ENCODE peak calls at places on chromosomes 6 and 20, in nine cellular contexts. M is A549, D is epithelial cell of esophagus, R is foreskin fibroblast, T is mesothelial cell of epicardium, K is lower leg skin, I is NB4, Q is GM13977, N is colonic mucosa. U is an unnamed sample.

GRCh38 chr6:44855562-44856494 is 468.3 kb downstream of the CDC5L start:
- DNase-seq in M (no peak), D (no peak), R (peak; percentile 52), T (no peak), K (no peak), I (peak; percentile 10), Q (no peak), N (no peak), U (no peak)

GRCh38 chr6:45654673-45655072 is 276.9 kb upstream of the SUPT3H start:
- DNase-seq in M (no peak), D (no peak), R (peak; percentile 43), T (no peak), K (no peak), I (no peak), Q (no peak), N (no peak), U (no peak)

GRCh38 chr6:29964553-29964903 is 22.2 kb downstream of the HLA-A start:
- DNase-seq in M (no peak), D (no peak), R (no peak), T (no peak), K (no peak), I (no peak), Q (no peak), N (no peak), U (no peak)

GRCh38 chr20:36847009-36847709 is 28.8 kb upstream of the TLDC2 start:
- DNase-seq in M (no peak), D (peak; percentile 95), R (peak; percentile 94), T (no peak), K (peak; percentile 79), I (no peak), Q (no peak), N (no peak), U (peak; percentile 32)

GRCh38 chr6:89139509-89140346 is 6.1 kb upstream of the PM20D2 start:
- DNase-seq in M (no peak), D (peak; percentile 35), R (peak; percentile 63), T (no peak), K (no peak), I (no peak), Q (no peak), N (no peak), U (no peak)

GRCh38 chr6:12725263-12725662 is 8.7 kb downstream of the PHACTR1 start:
- DNase-seq in M (no peak), D (no peak), R (no peak), T (no peak), K (no peak), I (no peak), Q (no peak), N (no peak), U (no peak)

GRCh38 chr6:29232725-29233124 is 62.0 kb downstream of the OR2J2 start:
- DNase-seq in M (no peak), D (no peak), R (no peak), T (no peak), K (no peak), I (no peak), Q (no peak), N (no peak), U (no peak)

GRCh38 chr6:131782764-131783163 is 25.1 kb upstream of the ENPP1 start:
- DNase-seq in M (no peak), D (peak; percentile 36), R (peak; percentile 23), T (no peak), K (no peak), I (no peak), Q (no peak), N (peak; percentile 29), U (peak; percentile 43)

GRCh38 chr20:6588296-6588695 is 179.2 kb upstream of the BMP2 start:
- DNase-seq in M (no peak), D (peak; percentile 43), R (peak; percentile 80), T (peak; percentile 25), K (no peak), I (no peak), Q (no peak), N (peak; percentile 22), U (no peak)

GRCh38 chr6:17281100-17281496 is at the start of gene RBM24:
- DNase-seq in M (no peak), D (peak; percentile 77), R (peak; percentile 87), T (peak; percentile 34), K (peak; percentile 38), I (no peak), Q (peak; percentile 40), N (peak; percentile 86), U (peak; percentile 76)

GRCh38 chr6:153625089-153625488 is 414.0 kb upstream of the OPRM1 start:
- DNase-seq in M (no peak), D (no peak), R (peak; percentile 2), T (peak; percentile 54), K (no peak), I (no peak), Q (no peak), N (no peak), U (no peak)

GRCh38 chr6:41372526-41373366 is 37.3 kb downstream of the NCR2 start:
- DNase-seq in M (no peak), D (no peak), R (peak; percentile 12), T (no peak), K (no peak), I (no peak), Q (peak; percentile 44), N (no peak), U (no peak)

GRCh38 chr6:80607814-80608391 is 501.4 kb downstream of the BCKDHB start:
- DNase-seq in M (no peak), D (peak; percentile 86), R (peak; percentile 81), T (no peak), K (peak; percentile 26), I (peak; percentile 58), Q (no peak), N (no peak), U (no peak)

DNA sequence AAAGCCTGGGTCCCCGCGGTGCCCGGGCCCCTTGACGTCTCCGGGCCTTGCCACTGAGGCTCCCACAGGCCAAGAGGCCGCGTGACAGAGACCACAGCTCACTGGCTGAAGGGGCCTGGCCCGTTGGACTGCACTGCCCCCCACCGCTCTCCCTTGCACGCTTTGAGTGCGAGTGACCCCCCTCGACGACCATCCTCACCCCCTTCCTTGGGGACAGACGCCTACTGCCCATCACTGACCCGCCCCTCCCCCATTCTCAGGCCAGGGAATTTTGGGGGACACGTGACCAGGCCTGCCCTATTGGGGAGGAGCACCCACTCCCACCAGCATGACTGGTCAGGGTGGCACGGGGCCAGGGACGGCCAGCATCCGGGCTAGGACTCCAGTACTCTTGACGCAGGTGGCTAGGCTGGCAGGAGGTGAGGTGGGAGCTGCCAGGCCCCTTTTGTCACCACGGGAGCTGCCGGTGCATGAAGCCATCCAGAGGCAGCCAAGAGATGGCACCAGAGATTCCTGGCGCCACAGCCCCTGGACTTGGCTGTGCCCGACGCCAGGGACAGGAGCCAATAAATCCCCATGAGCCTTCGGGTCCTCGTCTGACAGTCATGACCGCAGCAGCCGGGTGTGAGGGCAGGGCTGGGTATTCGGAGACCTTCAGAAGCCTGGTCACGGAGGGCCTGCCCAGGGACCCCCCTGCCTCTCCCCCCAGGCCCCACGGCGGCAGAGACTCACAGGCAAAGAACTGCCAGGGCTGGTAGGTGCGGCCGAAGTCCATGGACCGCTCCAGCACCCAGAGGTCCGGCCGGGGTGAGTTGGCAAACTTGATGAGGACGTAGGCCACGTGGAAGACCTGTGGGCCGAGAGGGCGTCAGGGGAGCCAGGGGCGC is 14.5 kb downstream of the LAMA5 start:
- DNase-seq in M (peak; percentile 66), D (peak; percentile 54), R (no peak), T (no peak), K (no peak), I (no peak), Q (no peak), N (no peak), U (no peak)
- TF ChIP-seq CTCF in M (peak; percentile 38), D (peak; percentile 40), R (no peak), T (no peak), K (no peak), I (no peak), Q (no peak), N (no peak), U (no peak)

DNA sequence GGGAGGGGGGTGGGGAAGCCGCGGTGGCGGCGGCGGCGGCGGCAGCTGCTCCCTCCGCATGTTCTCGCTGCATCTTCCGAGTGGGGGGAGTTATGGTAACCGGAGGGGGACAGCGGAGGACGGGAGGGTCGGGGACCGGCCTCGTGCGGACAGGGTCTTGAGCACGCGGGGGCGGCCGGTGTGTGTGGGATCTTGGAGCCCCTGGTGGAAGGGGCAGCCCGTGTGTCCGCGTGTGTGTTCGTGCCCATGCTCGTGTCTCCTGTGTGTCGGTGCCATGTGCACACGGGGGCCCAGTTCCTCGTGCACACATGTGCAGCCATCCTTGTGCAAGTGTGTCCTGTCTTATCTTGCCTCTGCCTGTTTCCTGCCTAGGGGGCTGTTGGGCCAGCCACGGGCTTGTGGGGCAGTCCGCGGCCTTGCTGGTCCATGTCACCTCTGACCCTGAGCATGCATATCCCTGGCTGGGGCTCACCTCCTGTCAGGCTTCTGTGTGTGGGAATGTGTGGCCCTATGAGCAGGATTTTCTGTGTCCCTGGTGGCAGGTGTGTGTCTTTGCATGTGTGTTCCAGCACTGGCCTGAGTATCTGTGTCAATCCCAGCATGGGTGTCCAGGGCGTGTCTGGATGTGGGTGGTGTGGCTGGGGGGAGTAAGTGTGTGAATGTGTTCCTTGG is 8.5 kb downstream of the SYNGAP1 start:
- DNase-seq in M (peak; percentile 83), D (peak; percentile 70), R (peak; percentile 58), T (no peak), K (no peak), I (peak; percentile 73), Q (peak; percentile 66), N (peak; percentile 47), U (peak; percentile 63)
- TF ChIP-seq CTCF in M (no peak), D (peak; percentile 66), R (peak; percentile 22), T (peak; percentile 49), K (no peak), I (peak; percentile 47), Q (no peak), N (no peak), U (peak; percentile 64)

DNA sequence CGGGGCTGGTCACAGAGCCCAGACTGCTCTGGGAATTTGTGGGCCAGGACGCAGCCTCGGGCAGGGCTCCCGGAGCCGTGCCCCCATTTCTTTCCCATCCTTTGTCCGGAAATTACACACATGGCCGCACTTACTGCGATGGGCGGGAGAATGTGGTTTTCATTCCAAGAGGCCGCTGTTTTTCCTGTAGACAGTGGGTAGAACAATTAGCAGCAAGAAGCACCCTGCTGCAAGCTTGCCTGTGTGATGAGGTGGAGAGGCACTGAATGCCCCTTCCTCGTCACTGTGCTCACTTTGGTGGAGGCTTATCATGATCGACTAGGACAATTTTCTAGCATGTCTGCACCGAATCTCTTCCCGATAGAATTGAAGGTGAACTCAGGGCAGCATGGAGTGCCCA is 102.8 kb downstream of the DACT2 start:
- DNase-seq in M (no peak), D (no peak), R (no peak), T (no peak), K (no peak), I (no peak), Q (no peak), N (no peak), U (no peak)
- TF ChIP-seq CTCF in M (no peak), D (no peak), R (no peak), T (no peak), K (no peak), I (no peak), Q (no peak), N (no peak), U (no peak)

DNA sequence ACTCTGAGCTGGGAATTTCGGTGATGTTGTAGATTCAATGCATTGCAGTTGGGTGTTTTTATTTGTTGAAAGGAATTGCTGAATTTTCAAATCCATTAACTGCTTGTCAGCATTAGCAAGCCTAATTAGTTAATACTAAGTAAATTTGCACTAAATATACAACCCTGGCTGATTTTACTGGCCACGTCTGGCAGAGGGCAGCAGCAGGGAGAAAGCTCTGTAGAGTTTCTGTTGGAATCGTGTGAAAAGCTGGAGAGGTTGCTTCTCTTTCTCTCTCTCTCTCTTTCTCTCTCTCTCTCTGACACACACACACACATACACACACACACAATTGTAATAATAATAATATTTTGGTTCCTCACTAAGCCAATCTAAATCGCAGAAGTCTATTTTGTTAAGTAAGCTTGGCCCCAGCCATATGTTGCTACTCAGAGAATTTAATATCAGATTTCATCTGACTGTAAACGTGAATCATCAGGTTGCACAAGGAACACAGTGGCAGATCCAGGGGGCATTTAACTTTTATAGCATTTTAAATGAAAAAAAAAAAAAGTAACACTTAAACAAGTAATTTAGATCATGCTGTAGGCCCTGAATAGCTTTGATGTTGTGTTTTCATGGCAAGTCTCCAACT is 289.5 kb downstream of the ESR1 start:
- DNase-seq in M (no peak), D (peak; percentile 79), R (peak; percentile 92), T (no peak), K (no peak), I (no peak), Q (no peak), N (no peak), U (no peak)
- TF ChIP-seq CTCF in M (no peak), D (peak; percentile 14), R (peak; percentile 20), T (no peak), K (no peak), I (no peak), Q (no peak), N (no peak), U (no peak)

U was measured in Calu3.